ENCODE peak calls at places on chromosomes 3 and 15, in six cellular contexts. S, G, F, X, O and H are unnamed samples.
A peak's percentile ranks its signal among the peaks of the same experiment; 100 is the strongest.

GRCh38 chr15:40762919-40763800 is 708 bp upstream of the GCHFR start:
- DNase-seq in X (no peak), G (peak; percentile 33), O (no peak), F (peak; percentile 12), S (peak; percentile 81), H (peak; percentile 38)

GRCh38 chr15:28915041-28915810 is 29.5 kb downstream of the APBA2 start:
- DNase-seq in G (no peak), S (peak; percentile 12), O (no peak), X (no peak), F (no peak), H (no peak)

GRCh38 chr3:102158080-102158756 is 276.6 kb upstream of the ZPLD1 start:
- DNase-seq in O (no peak), F (no peak), G (peak; percentile 36), X (no peak), S (no peak), H (no peak)

GRCh38 chr3:159855599-159856495 is 132.8 kb upstream of the IL12A start:
- DNase-seq in S (no peak), G (peak; percentile 67), X (no peak), O (no peak), F (no peak), H (no peak)

GRCh38 chr3:178263236-178263916 is 272.9 kb upstream of the KCNMB2 start:
- DNase-seq in O (no peak), G (no peak), X (no peak), F (no peak), S (no peak), H (peak; percentile 95)

GRCh38 chr3:169245631-169246030 is 417.9 kb downstream of the MECOM start:
- DNase-seq in S (no peak), G (no peak), X (no peak), O (no peak), F (no peak), H (no peak)

GRCh38 chr3:159260049-159260662 is 458.3 kb downstream of the MFSD1 start:
- DNase-seq in F (peak; percentile 61), O (no peak), G (peak; percentile 77), S (no peak), X (peak; percentile 18), H (no peak)

GRCh38 chr3:133945696-133946095 is 50.0 kb upstream of the RAB6B start:
- DNase-seq in G (no peak), X (no peak), O (peak; percentile 7), S (no peak), F (no peak), H (no peak)

GRCh38 chr3:11835028-11835639 is 11.6 kb downstream of the TAMM41 start:
- DNase-seq in X (no peak), G (peak; percentile 50), F (no peak), O (no peak), S (no peak), H (no peak)

GRCh38 chr3:102165367-102165766 is 269.4 kb upstream of the ZPLD1 start:
- DNase-seq in F (no peak), X (no peak), S (no peak), O (no peak), G (peak; percentile 75), H (no peak)

GRCh38 chr3:189630667-189631372 is 369 bp upstream of the TP63 start:
- DNase-seq in S (no peak), O (no peak), F (no peak), G (no peak), X (no peak), H (no peak)